ENCODE peak calls at places on chromosomes 13 and 19, in four cellular contexts. O, M, J and S are unnamed samples.

GRCh38 chr13:111436446-111436845 is 116.0 kb downstream of the TEX29 start:
- DNase-seq in M (no peak), J (no peak), O (no peak), S (no peak)

GRCh38 chr19:1491114-1491848 is at the start of gene REEP6:
- DNase-seq in J (no peak), O (no peak), M (no peak), S (no peak)

GRCh38 chr19:40908981-40909380 is 26.9 kb upstream of the CYP2A7 start:
- DNase-seq in O (peak), J (peak), M (no peak), S (no peak)

GRCh38 chr19:30073152-30074000 is 131.3 kb downstream of the URI1 start:
- DNase-seq in O (no peak), M (peak), J (no peak), S (no peak)

GRCh38 chr19:56748443-56748842 is 76.9 kb upstream of the ZNF835 start:
- DNase-seq in J (peak), O (peak), M (no peak), S (no peak)

GRCh38 chr19:18674616-18675015 is 8.9 kb upstream of the CRTC1 start:
- DNase-seq in J (no peak), M (no peak), O (no peak), S (no peak)

GRCh38 chr19:33376423-33376822 is 2.9 kb downstream of the CEBPG start:
- DNase-seq in O (peak), J (peak), M (peak), S (peak)

GRCh38 chr19:45906221-45906620 is 3.8 kb upstream of the MYPOP start:
- DNase-seq in M (no peak), O (no peak), J (no peak), S (no peak)

GRCh38 chr13:98466634-98467236 is 110.2 kb downstream of the STK24 start:
- DNase-seq in M (peak), J (peak), O (peak), S (no peak)

GRCh38 chr13:98171806-98172569 is 5.1 kb downstream of the RNF113B start:
- DNase-seq in O (peak), J (peak), M (peak), S (no peak)

GRCh38 chr19:980133-980998 is 3.8 kb upstream of the WDR18 start:
- DNase-seq in M (no peak), J (peak), O (peak), S (no peak)

GRCh38 chr19:33193864-33194362 is at the start of gene LRP3:
- DNase-seq in M (no peak), J (peak), O (peak), S (no peak)

GRCh38 chr13:19862511-19863313 is 737 bp downstream of the ZMYM5 start:
- DNase-seq in J (peak), M (peak), O (peak), S (no peak)

GRCh38 chr19:42277821-42278809 is 9.1 kb downstream of the CIC start:
- DNase-seq in O (no peak), J (no peak), M (no peak), S (no peak)

GRCh38 chr19:18203408-18203862 is 407 bp downstream of the RAB3A start:
- DNase-seq in O (no peak), J (no peak), M (no peak), S (no peak)

GRCh38 chr19:13056052-13056660 is 46.5 kb downstream of the LYL1 start:
- DNase-seq in M (peak), O (peak), J (peak), S (peak)

GRCh38 chr19:12364391-12365093 is 941 bp downstream of the ZNF442 start:
- DNase-seq in J (peak), O (peak), M (peak), S (peak)

GRCh38 chr13:80244574-80244973 is 96.4 kb downstream of the SPRY2 start:
- DNase-seq in M (no peak), O (no peak), J (no peak), S (no peak)

GRCh38 chr19:31054430-31054829 is 294.8 kb downstream of the TSHZ3 start:
- DNase-seq in O (peak), J (peak), M (no peak), S (no peak)

GRCh38 chr13:49464621-49465325 is 20.7 kb downstream of the SETDB2 start:
- DNase-seq in M (no peak), O (peak), J (peak), S (no peak)

GRCh38 chr13:100674363-100674847 is at the start of gene TMTC4:
- DNase-seq in M (no peak), O (no peak), J (no peak), S (no peak)

GRCh38 chr19:40774916-40775631 is at the start of gene MIA:
- DNase-seq in M (no peak), J (no peak), O (no peak), S (no peak)

GRCh38 chr13:114315074-114315785 is 927 bp downstream of the CHAMP1 start:
- DNase-seq in M (no peak), O (no peak), J (no peak), S (no peak)

GRCh38 chr19:27780367-27781065 is 1432.4 kb downstream of the UQCRFS1 start:
- DNase-seq in M (no peak), J (no peak), O (no peak), S (no peak)

GRCh38 chr13:112643759-112644459 is 45.9 kb upstream of the ATP11A start:
- DNase-seq in M (no peak), J (no peak), O (no peak), S (no peak)

GRCh38 chr19:18558202-18558555 is 509 bp downstream of the KXD1 start:
- DNase-seq in J (no peak), M (no peak), O (peak), S (no peak)

GRCh38 chr13:73672492-73672891 is 461.7 kb downstream of the KLF12 start:
- DNase-seq in M (no peak), J (no peak), O (no peak), S (no peak)

GRCh38 chr13:93476175-93476574 is 249.6 kb downstream of the GPC6 start:
- DNase-seq in M (no peak), J (peak), O (peak), S (no peak)

GRCh38 chr13:49466240-49466914 is 22.3 kb downstream of the SETDB2 start:
- DNase-seq in M (no peak), J (no peak), O (no peak), S (no peak)

GRCh38 chr13:112859817-112860190 is 109.2 kb upstream of the MCF2L start:
- DNase-seq in M (no peak), O (peak), J (peak), S (no peak)

GRCh38 chr19:46614114-46614701 is 10.7 kb downstream of the PTGIR start:
- DNase-seq in J (peak), M (peak), O (peak), S (peak)

GRCh38 chr13:48975101-48975925 is at the start of gene FNDC3A:
- DNase-seq in M (peak), J (peak), O (peak), S (no peak)

GRCh38 chr19:872266-872951 is 12.9 kb downstream of the CFD start:
- DNase-seq in J (peak), O (peak), M (no peak), S (no peak)

GRCh38 chr13:28171266-28171665 is 32.9 kb downstream of the PAN3 start:
- DNase-seq in O (no peak), M (no peak), J (no peak), S (no peak)

GRCh38 chr19:3132971-3133792 is 2.7 kb upstream of the GNA15 start:
- DNase-seq in M (peak), O (peak), J (peak), S (no peak)

GRCh38 chr13:90302113-90302512 is 1045.4 kb upstream of the MIR17HG start:
- DNase-seq in J (peak), O (peak), M (no peak), S (no peak)

GRCh38 chr19:1251503-1252220 is 3.3 kb downstream of the MIDN start:
- DNase-seq in O (peak), J (peak), M (peak), S (no peak)

GRCh38 chr19:3194063-3194702 is 8.5 kb downstream of the NCLN start:
- DNase-seq in J (no peak), M (no peak), O (no peak), S (no peak)

GRCh38 chr19:48964205-48965032 is 690 bp upstream of the FTL start:
- DNase-seq in M (peak), O (peak), J (peak), S (no peak)

DNA sequence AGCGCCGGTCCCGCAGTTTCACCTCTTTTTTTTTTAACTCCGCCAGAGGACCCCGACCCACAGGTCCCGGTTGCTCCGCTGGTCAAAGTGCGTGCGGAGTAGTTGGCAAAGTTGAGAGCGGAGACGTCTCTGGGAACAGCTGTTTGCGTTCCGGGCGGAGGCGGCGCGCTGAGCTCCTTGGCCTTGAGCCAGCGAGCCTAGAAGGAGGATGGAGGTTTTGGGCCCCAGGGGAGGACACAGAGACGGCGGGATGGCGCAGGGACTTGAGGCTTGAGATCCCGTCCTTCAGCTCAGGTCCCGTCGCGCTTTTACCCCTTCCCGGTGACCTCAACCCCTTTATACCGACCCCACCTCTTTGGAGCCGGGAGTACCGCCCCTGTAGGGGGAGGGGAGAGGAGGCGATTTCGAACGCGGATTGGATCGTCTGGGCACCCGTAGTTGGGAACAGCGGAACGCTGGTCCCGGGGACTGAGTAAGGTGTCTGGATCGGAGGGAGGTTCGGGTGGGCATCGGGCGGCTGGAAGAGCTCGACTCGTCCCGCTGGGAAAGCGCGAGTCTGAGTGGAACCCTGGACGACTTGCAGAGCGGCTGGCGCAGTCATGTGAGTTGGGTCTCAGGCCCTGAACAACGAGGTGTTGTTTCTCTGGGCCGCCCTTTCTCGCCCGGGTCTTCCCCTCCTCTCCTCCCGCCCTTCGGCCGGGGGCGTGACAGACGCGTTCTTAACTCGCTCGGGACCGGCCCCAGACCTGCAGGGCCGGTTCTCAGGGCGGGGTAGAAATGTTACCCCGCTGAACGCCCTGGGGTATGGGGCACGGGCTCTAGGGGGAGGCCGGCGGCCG is at the start of gene WBP4:
- DNase-seq in M (peak), J (peak), O (peak), S (peak)
- TF ChIP-seq CTCF in M (peak), J (peak), O (peak), S (no peak)

GRCh38 chr19:20470345-20471119 is 95.0 kb downstream of the ZNF737 start:
- DNase-seq in M (no peak), O (no peak), J (no peak), S (no peak)
- TF ChIP-seq CTCF in M (no peak), O (no peak), J (no peak), S (no peak)

DNA sequence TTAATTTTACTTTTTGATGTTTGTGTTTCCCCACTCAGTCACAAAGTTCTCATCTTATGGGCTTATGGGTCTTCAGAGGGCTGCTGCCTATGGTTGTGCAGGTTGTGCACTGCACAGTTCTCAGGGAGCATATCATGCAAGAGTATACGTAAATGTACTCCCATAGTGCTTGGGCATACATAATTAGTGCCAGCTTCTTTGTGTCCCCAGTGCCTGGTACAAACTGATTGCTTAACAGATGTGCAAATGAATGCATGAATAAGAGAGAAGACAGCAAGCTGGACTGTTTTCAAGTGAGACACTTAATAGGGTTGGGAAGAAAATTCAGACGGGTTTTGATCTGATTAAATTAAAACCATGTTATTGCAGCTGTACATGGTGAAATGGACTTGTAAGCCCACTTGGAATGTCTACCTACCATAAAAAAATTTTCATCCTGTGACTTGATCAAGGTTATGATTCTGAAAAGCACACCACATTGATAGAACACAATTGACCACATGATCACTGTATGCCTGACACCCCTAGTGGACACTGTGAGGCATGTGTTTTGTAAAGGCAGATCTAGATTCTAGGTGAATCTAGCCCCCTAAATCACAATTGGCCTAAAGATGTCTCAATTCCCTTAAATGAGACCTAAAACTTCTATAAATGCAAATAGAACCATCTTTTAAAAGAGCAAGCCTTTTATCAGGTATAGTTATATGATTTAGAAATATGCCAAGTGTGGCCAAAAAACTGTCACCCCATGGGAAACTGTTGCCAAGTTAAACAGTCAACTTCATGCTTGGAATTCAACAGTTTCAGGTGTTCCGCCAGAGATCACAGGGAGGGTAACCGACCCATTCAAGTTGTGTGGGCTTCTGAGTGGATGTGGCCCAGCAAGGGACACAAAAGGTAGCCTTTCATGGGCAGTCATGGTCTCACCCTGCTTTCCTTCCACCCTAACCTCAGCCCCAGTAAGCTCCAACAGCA is 27.9 kb downstream of the FAM124A start:
- DNase-seq in J (no peak), M (no peak), O (peak), S (no peak)
- TF ChIP-seq CTCF in J (peak), M (no peak), O (peak), S (no peak)

GRCh38 chr13:51298812-51299211 is 40.7 kb upstream of the SERPINE3 start:
- DNase-seq in O (peak), M (no peak), J (peak), S (no peak)

GRCh38 chr13:51303063-51303552 is 36.4 kb upstream of the SERPINE3 start:
- DNase-seq in O (no peak), J (no peak), M (no peak), S (no peak)

GRCh38 chr13:51292000-51292550 is 47.4 kb upstream of the SERPINE3 start:
- DNase-seq in M (no peak), J (peak), O (peak), S (no peak)

DNA sequence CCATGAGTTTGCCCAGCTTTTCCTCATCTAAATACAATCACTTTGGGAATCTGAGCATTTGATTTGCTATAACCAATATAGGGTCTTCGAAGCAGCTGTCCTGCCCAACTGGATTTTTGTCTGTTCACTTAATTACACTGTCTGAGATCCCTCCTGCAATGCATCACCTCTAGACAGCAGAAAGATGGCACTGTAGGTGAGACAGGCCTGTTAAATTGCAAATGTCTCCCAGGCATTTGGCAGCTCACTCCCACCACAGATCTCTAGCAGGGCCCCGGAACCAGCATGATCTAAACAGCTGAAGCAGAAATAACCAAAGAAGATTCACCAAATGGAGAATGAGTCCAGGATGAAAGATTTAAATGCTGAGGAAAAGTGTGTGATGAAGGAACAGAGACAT is 41.9 kb upstream of the SERPINE3 start:
- DNase-seq in M (no peak), O (no peak), J (no peak), S (no peak)
- TF ChIP-seq CTCF in M (no peak), O (peak), J (no peak), S (no peak)

DNA sequence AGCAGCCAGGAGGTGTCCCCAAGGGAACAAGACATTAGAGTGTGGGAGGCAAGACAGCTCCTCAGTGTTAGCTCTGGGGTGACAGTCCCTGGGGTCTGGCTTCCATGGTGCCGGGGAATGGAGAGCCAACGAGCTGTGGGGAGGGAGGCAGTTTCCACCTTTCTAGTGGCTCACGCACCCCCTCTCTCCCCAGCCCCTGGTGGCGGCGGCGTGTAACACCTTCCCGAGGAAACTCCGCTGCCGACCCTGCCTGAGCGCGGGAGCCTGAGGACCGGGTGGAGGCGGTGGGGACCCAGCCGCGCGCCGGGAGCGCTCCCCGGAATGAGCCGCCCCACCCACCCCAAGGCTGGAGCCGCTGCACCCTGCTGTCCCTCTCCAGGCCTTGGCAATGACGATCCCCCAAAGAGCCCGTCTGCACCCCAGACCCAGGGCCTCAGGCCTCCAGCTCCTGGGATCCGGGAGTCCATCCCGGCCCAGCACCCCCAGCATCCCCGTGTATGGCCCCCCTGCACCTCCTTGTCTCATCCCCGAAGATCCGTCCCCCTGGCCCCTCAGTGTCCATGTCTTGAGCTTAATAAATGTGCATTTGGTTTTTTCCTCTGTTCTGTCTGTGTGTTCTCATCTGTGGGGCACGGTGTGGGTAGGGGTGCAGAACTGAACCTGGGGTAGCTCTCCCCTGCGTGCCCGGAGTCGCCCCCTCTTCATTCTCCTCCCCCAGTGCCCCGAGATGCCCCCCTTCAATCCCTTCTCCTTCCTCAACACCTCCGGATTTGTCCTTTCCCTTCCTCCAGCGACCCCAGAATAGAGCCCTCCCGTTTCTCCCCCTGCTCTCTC is 617 bp upstream of the FXYD5 start:
- DNase-seq in J (peak), M (no peak), O (peak), S (no peak)
- TF ChIP-seq CTCF in J (peak), M (peak), O (peak), S (no peak)

GRCh38 chr13:71677114-71677513 is 189.9 kb downstream of the DACH1 start:
- DNase-seq in J (no peak), M (no peak), O (no peak), S (no peak)

GRCh38 chr13:71674776-71675352 is 192.1 kb downstream of the DACH1 start:
- DNase-seq in M (no peak), J (no peak), O (no peak), S (no peak)

DNA sequence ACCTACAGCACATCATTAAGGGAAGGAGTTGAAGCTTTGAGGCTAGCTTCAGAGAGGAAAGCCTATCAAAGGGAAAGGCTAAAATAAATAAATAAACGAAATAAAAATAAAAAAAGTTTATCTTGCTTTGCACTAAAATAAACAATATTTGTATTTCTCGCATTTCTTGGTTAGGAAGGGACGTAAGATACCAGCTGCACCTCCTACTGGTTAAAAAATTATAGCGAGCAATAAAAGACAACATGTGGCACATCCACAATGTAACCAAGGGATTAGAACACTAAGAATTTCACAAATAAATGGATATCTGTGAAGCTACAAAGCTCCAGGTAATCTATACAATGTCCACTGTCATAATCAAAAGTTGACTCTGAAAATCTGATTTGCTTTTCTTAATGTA is 194.5 kb downstream of the DACH1 start:
- DNase-seq in O (peak), J (peak), M (no peak), S (no peak)
- TF ChIP-seq CTCF in O (peak), J (peak), M (no peak), S (no peak)

GRCh38 chr19:6740589-6741348 is 1.3 kb downstream of the TRIP10 start:
- DNase-seq in J (peak), M (peak), O (no peak), S (no peak)
- TF ChIP-seq CTCF in J (no peak), M (no peak), O (no peak), S (no peak)

GRCh38 chr13:24148414-24149305 is 11.9 kb upstream of the SPATA13 start:
- DNase-seq in J (peak), O (peak), M (no peak), S (no peak)
- TF ChIP-seq CTCF in J (no peak), O (no peak), M (no peak), S (no peak)

GRCh38 chr19:38932425-38933179 is 1.9 kb downstream of the MRPS12 start:
- DNase-seq in M (no peak), J (peak), O (peak), S (no peak)
- TF ChIP-seq CTCF in M (no peak), J (peak), O (peak), S (no peak)